ENCODE peak calls at places on chromosomes 11 and 22, in five cellular contexts. B, H, C, F and A are unnamed samples.
A peak's percentile ranks its signal among the peaks of the same experiment; 100 is the strongest.

GRCh38 chr22:20551805-20552449 is 44.5 kb downstream of the MED15 start:
- DNase-seq in F (no peak), H (no peak), C (peak; percentile 82), B (peak; percentile 55), A (no peak)

GRCh38 chr11:10876168-10876567 is 18.3 kb upstream of the ZBED5 start:
- DNase-seq in C (no peak), F (no peak), H (peak; percentile 31), B (no peak), A (no peak)

GRCh38 chr11:100878474-100878873 is 191.4 kb downstream of the ARHGAP42 start:
- DNase-seq in H (peak; percentile 41), C (no peak), B (no peak), F (no peak), A (peak; percentile 40)

GRCh38 chr11:86990079-86990478 is 34.9 kb upstream of the FZD4 start:
- DNase-seq in C (no peak), H (peak; percentile 21), B (no peak), F (no peak), A (no peak)

GRCh38 chr11:92269021-92269420 is 44.4 kb downstream of the FAT3 start:
- DNase-seq in B (no peak), F (no peak), H (peak; percentile 42), C (no peak), A (no peak)

GRCh38 chr22:31103899-31104694 is 3.3 kb downstream of the SELENOM start:
- DNase-seq in C (peak; percentile 56), H (no peak), B (no peak), F (peak; percentile 64), A (no peak)

GRCh38 chr11:45713573-45713972 is 48.2 kb upstream of the CHST1 start:
- DNase-seq in F (no peak), C (no peak), H (no peak), B (no peak), A (no peak)

GRCh38 chr11:35796542-35796941 is 134.0 kb downstream of the TRIM44 start:
- DNase-seq in F (peak; percentile 70), C (no peak), H (peak; percentile 49), B (no peak), A (no peak)

GRCh38 chr11:123235117-123235686 is 40.2 kb upstream of the CLMP start:
- DNase-seq in B (no peak), C (peak; percentile 60), F (no peak), H (no peak), A (no peak)

GRCh38 chr11:114083256-114084252 is 24.0 kb downstream of the ZBTB16 start:
- DNase-seq in F (no peak), H (no peak), C (no peak), B (no peak), A (no peak)

GRCh38 chr11:98155696-98156095 is 865.1 kb upstream of the CNTN5 start:
- DNase-seq in F (no peak), B (no peak), H (no peak), C (no peak), A (no peak)

GRCh38 chr22:32987081-32987631 is 71.0 kb downstream of the SYN3 start:
- DNase-seq in C (no peak), H (no peak), F (no peak), B (no peak), A (peak; percentile 14)

GRCh38 chr11:60957188-60957587 is 5.2 kb upstream of the SLC15A3 start:
- DNase-seq in C (no peak), F (no peak), B (no peak), H (no peak), A (no peak)

GRCh38 chr11:10909141-10909883 is 51.5 kb upstream of the ZBED5 start:
- DNase-seq in H (peak; percentile 42), B (no peak), C (no peak), F (no peak), A (no peak)

GRCh38 chr11:45610627-45611026 is 54.8 kb downstream of the CHST1 start:
- DNase-seq in B (no peak), F (no peak), H (no peak), C (no peak), A (no peak)

GRCh38 chr22:23126165-23127054 is 15.4 kb downstream of the RSPH14 start:
- DNase-seq in F (no peak), H (no peak), B (peak; percentile 68), C (no peak), A (no peak)

GRCh38 chr22:43085658-43086606 is 3.3 kb downstream of the TTLL1 start:
- DNase-seq in C (no peak), H (no peak), B (no peak), F (no peak), A (no peak)

GRCh38 chr22:45263790-45264269 is 20.9 kb upstream of the UPK3A start:
- DNase-seq in C (peak; percentile 76), B (no peak), H (peak; percentile 84), F (no peak), A (peak; percentile 72)

GRCh38 chr11:119479685-119480275 is 56.8 kb upstream of the THY1 start:
- DNase-seq in C (no peak), B (no peak), H (peak; percentile 65), F (no peak), A (no peak)

GRCh38 chr11:12826441-12826840 is 152.2 kb downstream of the TEAD1 start:
- DNase-seq in B (no peak), H (no peak), F (no peak), C (no peak), A (no peak)

GRCh38 chr11:18739684-18740083 is 13.7 kb upstream of the IGSF22 start:
- DNase-seq in F (no peak), B (no peak), H (no peak), C (no peak), A (no peak)

GRCh38 chr11:33982661-33983060 is 68.9 kb upstream of the CAPRIN1 start:
- DNase-seq in F (no peak), B (no peak), H (no peak), C (no peak), A (no peak)

GRCh38 chr11:125892994-125893393 is 5.5 kb downstream of the HYLS1 start:
- DNase-seq in F (no peak), H (no peak), C (no peak), B (no peak), A (no peak)

GRCh38 chr11:117998201-117998579 is 12.0 kb downstream of the IL10RA start:
- DNase-seq in B (no peak), F (no peak), H (no peak), C (no peak), A (no peak)

DNA sequence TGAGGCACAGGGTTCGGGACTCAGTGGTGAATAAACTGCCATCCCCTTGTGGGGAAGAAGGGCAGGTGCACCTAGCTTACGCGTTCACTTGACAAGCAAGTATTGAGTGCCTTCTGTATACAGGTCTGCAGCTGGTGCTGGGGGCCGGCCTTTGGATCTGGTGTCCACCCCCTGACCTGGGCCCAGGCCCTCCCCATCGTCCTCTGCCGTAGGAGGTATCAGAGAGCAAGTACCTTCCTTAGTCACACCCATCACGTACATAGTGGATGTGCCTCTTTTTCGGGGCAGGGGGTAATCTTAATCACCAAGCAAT is 53.3 kb downstream of the SMIM38 start:
- DNase-seq in B (no peak), F (no peak), H (no peak), C (no peak), A (no peak)
- TF ChIP-seq CTCF in B (no peak), F (no peak), H (no peak), C (no peak), A (no peak)

DNA sequence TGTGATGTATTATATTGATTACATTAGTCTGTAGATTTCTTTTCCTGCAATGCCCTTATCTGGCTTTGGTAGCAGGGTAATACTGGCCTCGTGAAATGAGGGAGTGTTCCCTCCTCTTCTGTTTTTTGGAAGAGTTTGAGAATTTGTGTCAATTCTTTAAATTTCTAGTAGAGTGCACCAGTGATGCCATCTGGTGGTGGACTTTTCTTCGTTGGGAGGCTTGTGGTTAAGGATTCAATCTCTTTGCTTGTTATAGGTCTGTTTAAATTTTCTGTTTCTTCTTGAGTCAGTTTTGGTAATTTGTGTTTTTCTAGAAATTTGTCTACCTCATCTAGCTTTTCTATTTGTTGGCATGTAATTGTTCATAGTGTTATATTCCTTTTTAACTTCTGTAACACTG is 18.9 kb downstream of the SHANK3 start:
- DNase-seq in C (no peak), F (no peak), B (no peak), H (peak; percentile 44), A (no peak)
- TF ChIP-seq CTCF in C (no peak), F (peak; percentile 77), B (peak; percentile 81), H (peak; percentile 60), A (peak; percentile 45)

GRCh38 chr11:56841210-56841810 is 92.8 kb upstream of the OR9G4 start:
- DNase-seq in B (no peak), H (peak; percentile 56), C (no peak), F (no peak), A (peak; percentile 23)
- TF ChIP-seq CTCF in B (peak; percentile 91), H (peak; percentile 73), C (peak; percentile 32), F (peak; percentile 81), A (peak; percentile 76)

GRCh38 chr11:62144641-62145255 is 20.9 kb downstream of the INCENP start:
- DNase-seq in B (peak; percentile 81), C (no peak), H (no peak), F (no peak), A (no peak)

GRCh38 chr11:62142921-62143320 is 19.1 kb downstream of the INCENP start:
- DNase-seq in F (no peak), H (no peak), C (no peak), B (peak; percentile 74), A (no peak)

GRCh38 chr11:62145261-62145871 is 21.6 kb downstream of the INCENP start:
- DNase-seq in F (no peak), B (peak; percentile 85), H (no peak), C (no peak), A (no peak)

GRCh38 chr11:62142043-62142375 is 18.2 kb downstream of the INCENP start:
- DNase-seq in H (no peak), C (no peak), B (no peak), F (no peak), A (no peak)

GRCh38 chr11:62143727-62144126 is 19.9 kb downstream of the INCENP start:
- DNase-seq in H (no peak), F (no peak), B (peak; percentile 56), C (no peak), A (no peak)
- TF ChIP-seq CTCF in H (peak; percentile 3), F (no peak), B (peak; percentile 39), C (no peak), A (no peak)

DNA sequence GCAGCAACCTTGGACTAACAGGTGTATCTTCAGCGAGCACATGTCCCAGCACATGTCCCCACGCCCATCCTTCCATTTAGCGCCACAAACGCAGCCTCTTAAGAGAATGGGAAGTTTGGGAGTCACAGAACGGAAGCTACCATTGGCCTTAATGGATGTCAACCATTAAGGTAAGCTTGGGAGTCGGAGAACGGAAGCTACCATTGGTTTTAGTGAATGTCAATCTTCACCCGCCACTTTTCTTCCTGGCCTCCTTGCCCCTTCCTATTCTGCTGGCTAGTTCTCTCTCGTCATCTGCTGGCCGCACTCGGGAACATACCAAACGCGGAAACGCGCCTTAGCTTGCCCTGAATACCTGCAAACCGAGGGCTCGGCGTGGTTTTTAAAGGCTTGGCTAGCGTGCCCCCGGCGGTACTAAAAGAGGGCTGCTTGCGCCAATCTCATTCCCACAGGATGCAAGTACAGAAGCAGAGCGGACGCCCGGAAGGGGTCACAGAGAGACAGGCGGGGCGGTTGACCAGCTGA is 24.3 kb downstream of the GLYATL1 start:
- DNase-seq in F (no peak), B (no peak), C (peak; percentile 27), H (peak; percentile 59), A (no peak)
- TF ChIP-seq CTCF in F (no peak), B (no peak), C (no peak), H (peak; percentile 19), A (peak; percentile 39)